ENCODE peak calls at places on chromosomes 4 and X, in six cellular contexts. H is sigmoid colon, L is stomach, X is body of pancreas, F is uterus, T is Peyer's patch. Y is an unnamed sample. For H3K9me3, the result is how much of the 10 kb centered on the place peaks cover.

GRCh38 chr4:182063651-182064050 is 179.6 kb upstream of the TENM3 start:
- DNase-seq in H (no peak), L (no peak), X (no peak), F (no peak), T (no peak), Y (no peak)

GRCh38 chr4:98659741-98660507 is 1.5 kb upstream of the TSPAN5 start:
- DNase-seq in H (no peak), L (no peak), X (no peak), F (no peak), T (no peak), Y (no peak)

GRCh38 chrX:130691576-130691975 is 211.4 kb downstream of the ENOX2 start:
- DNase-seq in H (no peak), L (no peak), X (no peak), F (no peak), T (no peak), Y (no peak)

GRCh38 chrX:72107320-72107719 is 24.4 kb downstream of the RTL5 start:
- DNase-seq in H (no peak), L (no peak), X (no peak), F (no peak), T (no peak), Y (peak)

GRCh38 chr4:15234101-15234500 is 193.7 kb upstream of the C1QTNF7 start:
- DNase-seq in H (no peak), L (no peak), X (no peak), F (no peak), T (no peak), Y (no peak)

GRCh38 chrX:148867596-148867995 is 367.2 kb downstream of the AFF2 start:
- DNase-seq in H (no peak), L (no peak), X (no peak), F (no peak), T (no peak), Y (no peak)

GRCh38 chrX:109252789-109253188 is 229.1 kb downstream of the GUCY2F start:
- DNase-seq in H (no peak), L (no peak), X (no peak), F (no peak), T (no peak), Y (no peak)

GRCh38 chr4:100907465-100908454 is 389.9 kb upstream of the EMCN start:
- DNase-seq in H (no peak), L (no peak), X (no peak), F (no peak), T (no peak), Y (no peak)

GRCh38 chr4:184655889-184656869 is 6.6 kb downstream of the PRIMPOL start:
- DNase-seq in H (no peak), L (no peak), X (no peak), F (no peak), T (no peak), Y (no peak)

GRCh38 chr4:31189938-31190337 is 469.8 kb downstream of the PCDH7 start:
- DNase-seq in H (no peak), L (no peak), X (no peak), F (no peak), T (no peak), Y (no peak)

GRCh38 chr4:3285558-3286334 is 7.1 kb upstream of the RGS12 start:
- DNase-seq in H (no peak), L (peak), X (no peak), F (no peak), T (peak), Y (peak)

GRCh38 chrX:1134156-1134555 is 78.3 kb downstream of the CRLF2 start:
- DNase-seq in H (peak), L (no peak), X (no peak), F (no peak), T (no peak), Y (no peak)

GRCh38 chr4:29908276-29908675 is 811.9 kb upstream of the PCDH7 start:
- DNase-seq in H (no peak), L (no peak), X (no peak), F (no peak), T (no peak), Y (no peak)

GRCh38 chr4:20253799-20254409 is 2.2 kb downstream of the SLIT2 start:
- DNase-seq in H (peak), L (no peak), X (no peak), F (peak), T (peak), Y (peak)

GRCh38 chrX:13755254-13755653 is 20.7 kb downstream of the OFD1 start:
- DNase-seq in H (no peak), L (no peak), X (no peak), F (no peak), T (no peak), Y (no peak)

GRCh38 chrX:149493567-149494562 is 11.2 kb downstream of the IDS start:
- DNase-seq in H (no peak), L (no peak), X (no peak), F (no peak), T (no peak), Y (no peak)

GRCh38 chr4:133483600-133484246 is 334.6 kb downstream of the PCDH10 start:
- DNase-seq in H (no peak), L (no peak), X (no peak), F (no peak), T (no peak), Y (no peak)

GRCh38 chr4:24496597-24496996 is 87.8 kb downstream of the DHX15 start:
- DNase-seq in H (no peak), L (no peak), X (no peak), F (no peak), T (no peak), Y (no peak)

GRCh38 chr4:99383833-99384392 is 31.4 kb upstream of the ADH1C start:
- DNase-seq in H (peak), L (peak), X (peak), F (peak), T (no peak), Y (peak)

GRCh38 chr4:55363618-55364420 is 17.8 kb downstream of the SRD5A3 start:
- DNase-seq in H (no peak), L (no peak), X (no peak), F (no peak), T (no peak), Y (no peak)

GRCh38 chrX:38142598-38142997 is 78.1 kb downstream of the SRPX start:
- DNase-seq in H (no peak), L (no peak), X (no peak), F (peak), T (no peak), Y (no peak)

GRCh38 chr4:1502501-1502886 is 96.3 kb upstream of the NKX1-1 start:
- DNase-seq in H (no peak), L (no peak), X (no peak), F (peak), T (peak), Y (peak)

GRCh38 chr4:77040856-77041576 is 34.8 kb downstream of the CCNI start:
- DNase-seq in H (no peak), L (no peak), X (no peak), F (no peak), T (no peak), Y (no peak)

GRCh38 chr4:111602848-111603247 is 542.4 kb upstream of the FAM241A start:
- DNase-seq in H (no peak), L (no peak), X (no peak), F (no peak), T (no peak), Y (no peak)

GRCh38 chr4:129344058-129344457 is 248.1 kb downstream of the C4orf33 start:
- DNase-seq in H (no peak), L (no peak), X (peak), F (no peak), T (peak), Y (no peak)

GRCh38 chrX:130840345-130840744 is 62.7 kb downstream of the ENOX2 start:
- DNase-seq in H (no peak), L (no peak), X (no peak), F (no peak), T (no peak), Y (no peak)

GRCh38 chr4:86032476-86033022 is 327.3 kb downstream of the MAPK10 start:
- DNase-seq in H (peak), L (no peak), X (no peak), F (peak), T (no peak), Y (no peak)

GRCh38 chr4:123200417-123200945 is 196.1 kb upstream of the SPRY1 start:
- DNase-seq in H (no peak), L (no peak), X (no peak), F (no peak), T (no peak), Y (no peak)

GRCh38 chrX:19514791-19515614 is at the start of gene MAP3K15:
- DNase-seq in H (no peak), L (peak), X (peak), F (no peak), T (no peak), Y (peak)

GRCh38 chr4:40621592-40622512 is 7.8 kb downstream of the RBM47 start:
- DNase-seq in H (peak), L (peak), X (peak), F (peak), T (peak), Y (peak)

GRCh38 chr4:169283114-169283509 is 12.4 kb upstream of the SH3RF1 start:
- DNase-seq in H (no peak), L (no peak), X (no peak), F (no peak), T (no peak), Y (no peak)

GRCh38 chr4:24655326-24655725 is 71.0 kb upstream of the DHX15 start:
- DNase-seq in H (no peak), L (no peak), X (no peak), F (no peak), T (no peak), Y (no peak)

GRCh38 chr4:107619065-107619464 is 101.0 kb downstream of the PAPSS1 start:
- DNase-seq in H (no peak), L (no peak), X (no peak), F (no peak), T (no peak), Y (no peak)

GRCh38 chr4:82865592-82865991 is 25.4 kb downstream of the SEC31A start:
- DNase-seq in H (no peak), L (no peak), X (no peak), F (no peak), T (no peak), Y (no peak)

GRCh38 chrX:44246826-44247225 is 96.6 kb downstream of the EFHC2 start:
- DNase-seq in H (no peak), L (no peak), X (no peak), F (no peak), T (no peak), Y (no peak)

GRCh38 chrX:44223150-44223549 is 120.3 kb downstream of the EFHC2 start:
- DNase-seq in H (no peak), L (peak), X (peak), F (no peak), T (peak), Y (no peak)

GRCh38 chr4:156734965-156735895 is 236.4 kb downstream of the PDGFC start:
- DNase-seq in H (no peak), L (no peak), X (no peak), F (no peak), T (no peak), Y (no peak)

GRCh38 chr4:4971796-4972195 is 47.5 kb downstream of the CYTL1 start:
- DNase-seq in H (no peak), L (no peak), X (no peak), F (no peak), T (no peak), Y (no peak)

GRCh38 chr4:4969298-4969697 is 50.0 kb downstream of the CYTL1 start:
- DNase-seq in H (peak), L (peak), X (no peak), F (peak), T (peak), Y (no peak)

GRCh38 chr4:4974727-4975126 is 44.5 kb downstream of the CYTL1 start:
- DNase-seq in H (no peak), L (no peak), X (no peak), F (no peak), T (no peak), Y (no peak)
- H3K9me3 ChIP-seq in H (under half), L (under half), X (under half), F (under half), T (under half), Y (under half)

DNA sequence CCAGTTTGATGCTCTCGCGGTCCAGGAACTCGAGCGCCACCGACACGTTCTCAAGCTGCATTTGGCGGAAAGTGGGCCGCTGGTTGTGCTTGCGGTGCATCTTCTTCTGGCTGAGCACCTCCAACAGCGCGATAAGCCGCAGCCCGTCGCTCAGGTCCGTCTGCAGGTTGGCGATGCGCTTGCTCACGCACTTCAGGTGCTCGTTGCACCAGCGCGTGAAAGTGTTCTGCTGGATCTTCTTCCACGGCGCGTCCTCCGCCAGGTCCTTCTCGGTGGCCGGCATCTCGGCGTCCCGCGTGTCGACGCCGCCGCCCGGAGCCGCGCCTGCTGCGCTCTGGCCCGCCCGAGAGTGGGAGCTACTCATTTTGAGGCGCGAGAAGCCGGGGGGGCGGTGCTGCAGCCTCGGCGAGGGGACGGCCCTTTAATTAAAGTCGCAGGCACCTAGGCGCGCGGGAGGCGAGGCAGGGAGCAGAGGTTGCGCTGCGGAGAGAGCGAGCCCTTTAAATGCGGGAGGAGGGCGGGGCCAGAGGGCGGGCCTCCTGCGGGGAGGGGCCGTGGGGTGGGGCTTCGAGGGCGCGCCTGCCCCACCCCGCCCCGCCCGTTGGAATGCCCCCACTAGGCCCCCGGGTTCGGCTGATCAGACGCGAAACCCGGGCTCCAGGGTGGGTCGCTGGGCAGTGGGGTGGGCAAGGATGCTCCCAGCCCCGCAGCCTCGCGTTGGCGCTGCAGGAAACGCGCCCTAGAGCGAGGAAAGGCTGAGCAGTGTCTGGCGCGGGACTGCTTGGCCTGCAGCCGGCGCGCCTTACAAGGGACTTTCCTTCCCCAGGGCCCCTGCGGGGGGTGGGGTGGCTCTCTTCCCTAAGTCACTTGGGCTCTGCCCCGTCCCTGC is 3.3 kb downstream of the FLNA start:
- DNase-seq in H (peak), L (peak), X (peak), F (peak), T (peak), Y (peak)
- TF ChIP-seq POLR2A in H (peak), L (no peak), X (peak), F (peak), T (peak), Y (peak)

GRCh38 chrX:17409566-17410290 is 34.7 kb downstream of the NHS start:
- DNase-seq in H (no peak), L (no peak), X (no peak), F (no peak), T (no peak), Y (no peak)

GRCh38 chrX:17411189-17411588 is 36.2 kb downstream of the NHS start:
- DNase-seq in H (no peak), L (no peak), X (no peak), F (no peak), T (no peak), Y (no peak)

GRCh38 chrX:17403231-17403691 is 28.3 kb downstream of the NHS start:
- DNase-seq in H (no peak), L (peak), X (peak), F (no peak), T (no peak), Y (no peak)

DNA sequence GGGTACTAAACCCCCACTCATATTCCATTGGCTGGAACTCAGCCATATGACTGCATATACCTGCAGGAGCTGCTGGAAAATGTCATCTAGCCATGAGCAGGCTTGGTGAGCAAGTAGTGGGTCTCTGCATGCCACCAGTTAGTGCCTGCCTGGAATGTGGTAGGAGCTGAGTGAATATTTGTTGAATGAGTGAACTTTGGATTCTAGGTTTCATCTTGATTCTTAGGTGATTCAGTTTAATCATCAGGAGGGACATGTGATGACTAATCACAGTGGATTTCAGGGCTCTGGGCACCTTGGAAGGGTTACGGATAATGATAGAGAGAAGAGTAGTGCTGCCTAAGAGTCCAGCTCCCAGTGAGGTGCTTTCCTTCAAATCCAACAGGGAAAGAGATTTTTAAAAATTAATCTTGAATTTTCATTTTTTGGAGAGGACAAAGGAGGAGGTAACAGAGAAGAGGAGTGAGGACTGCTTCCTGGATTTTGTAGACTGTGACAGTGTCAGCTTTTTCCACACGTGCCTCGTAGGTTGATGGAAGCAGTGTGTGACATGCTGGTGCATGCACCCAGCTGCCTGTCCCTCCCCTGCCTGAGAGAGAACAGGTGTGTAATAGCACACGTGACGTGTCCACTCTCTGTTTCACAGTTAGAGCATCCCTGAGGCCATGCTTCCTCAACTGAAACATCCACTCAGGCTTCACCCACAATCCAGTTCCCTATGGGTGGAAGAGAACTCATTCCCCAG is 30.4 kb downstream of the NHS start:
- DNase-seq in H (no peak), L (no peak), X (no peak), F (no peak), T (no peak), Y (no peak)
- H3K27ac ChIP-seq in H (no peak), L (no peak), X (no peak), F (no peak), T (no peak), Y (no peak)

GRCh38 chr4:70442474-70442873 is 29.5 kb upstream of the MUC7 start:
- DNase-seq in H (no peak), L (no peak), X (no peak), F (no peak), T (no peak), Y (no peak)

DNA sequence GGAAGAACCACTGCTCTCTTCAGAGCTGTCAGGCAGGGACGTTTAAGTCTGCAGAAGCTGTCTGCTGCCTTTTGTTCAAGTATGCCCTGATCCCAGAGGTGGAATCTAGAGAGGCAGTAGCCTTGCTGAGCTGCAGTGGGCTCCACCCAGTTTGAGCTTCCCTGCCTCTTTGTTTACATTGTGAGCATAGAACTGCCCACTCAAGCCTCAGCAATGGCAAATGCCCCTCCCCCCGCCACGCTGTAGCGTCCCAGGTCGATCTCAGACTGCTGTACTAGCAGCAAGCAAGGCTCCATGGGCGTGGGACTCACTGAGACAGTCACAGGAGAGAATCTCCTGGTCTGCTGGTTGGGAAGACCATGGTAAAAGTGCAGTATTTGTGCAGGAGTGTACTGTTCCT is 34.8 kb upstream of the MUC7 start:
- DNase-seq in H (no peak), L (no peak), X (no peak), F (no peak), T (no peak), Y (no peak)
- H3K9me3 ChIP-seq in H (under half), L (under half), X (under half), F (under half), T (under half), Y (under half)